ENCODE peak calls at places on chromosomes 1 and 21, in six cellular contexts. T is IMR-90, N is H9, P is mesenchymal stem cell, Z is H1, D is trophoblast cell. Y is an unnamed sample. For H3K4me1, the result is how much of the 10 kb centered on the place peaks cover.

GRCh38 chr1:181099152-181100014 is 10.9 kb downstream of the IER5 start:
- DNase-seq in P (peak), Z (no peak), T (peak), D (peak), N (no peak), Y (no peak)

GRCh38 chr1:174366946-174367345 is 80.8 kb upstream of the GPR52 start:
- DNase-seq in Z (no peak), D (no peak), N (no peak), T (no peak), P (no peak), Y (no peak)

GRCh38 chr1:15625224-15625917 is 8.1 kb downstream of the DDI2 start:
- DNase-seq in Z (no peak), P (no peak), D (no peak), T (no peak), N (no peak), Y (no peak)

GRCh38 chr1:15538750-15539149 is 12.1 kb downstream of the DNAJC16 start:
- DNase-seq in N (no peak), T (no peak), P (no peak), D (no peak), Z (no peak), Y (no peak)

GRCh38 chr1:48661726-48662483 is 114.8 kb downstream of the BEND5 start:
- DNase-seq in N (no peak), T (no peak), P (no peak), Z (no peak), D (no peak), Y (no peak)

GRCh38 chr1:88802950-88803349 is 88.4 kb downstream of the GTF2B start:
- DNase-seq in D (peak), T (peak), N (no peak), Z (no peak), P (peak), Y (no peak)

GRCh38 chr1:210381934-210382333 is 53.2 kb downstream of the HHAT start:
- DNase-seq in D (no peak), P (no peak), T (no peak), Z (no peak), N (no peak), Y (no peak)

GRCh38 chr1:109528296-109528695 is 11.4 kb upstream of the GPR61 start:
- DNase-seq in T (no peak), N (no peak), P (no peak), D (no peak), Z (no peak), Y (no peak)

GRCh38 chr1:156455362-156455761 is 45.2 kb downstream of the MEF2D start:
- DNase-seq in D (no peak), T (no peak), N (no peak), Z (no peak), P (no peak), Y (no peak)

GRCh38 chr1:52179073-52179472 is 37.2 kb downstream of the ZFYVE9 start:
- DNase-seq in T (no peak), N (no peak), Z (no peak), P (no peak), D (peak), Y (no peak)

GRCh38 chr1:89995595-89996397 is 886 bp downstream of the ZNF326 start:
- DNase-seq in D (no peak), N (no peak), T (no peak), P (peak), Z (no peak), Y (no peak)

GRCh38 chr1:245526141-245526540 is 371.4 kb downstream of the KIF26B start:
- DNase-seq in T (no peak), Z (no peak), D (no peak), P (no peak), N (no peak), Y (no peak)

GRCh38 chr1:201691716-201692115 is 137.2 kb upstream of the IPO9 start:
- DNase-seq in D (no peak), P (no peak), N (no peak), T (no peak), Z (no peak), Y (no peak)

GRCh38 chr1:3050603-3051002 is 18.4 kb upstream of the PRDM16 start:
- DNase-seq in T (no peak), N (no peak), D (no peak), P (no peak), Z (no peak), Y (no peak)

GRCh38 chr1:198903203-198903602 is 264.4 kb downstream of the PTPRC start:
- DNase-seq in P (no peak), Z (no peak), D (no peak), T (no peak), N (peak), Y (peak)

GRCh38 chr1:199545780-199546179 is 481.7 kb upstream of the NR5A2 start:
- DNase-seq in N (peak), Z (no peak), D (peak), P (no peak), T (no peak), Y (no peak)

GRCh38 chr1:46996659-46997281 is 26.7 kb upstream of the CYP4X1 start:
- DNase-seq in N (no peak), D (no peak), Z (no peak), P (no peak), T (no peak), Y (no peak)

GRCh38 chr1:61741682-61742619 is at the start of gene PATJ:
- DNase-seq in P (no peak), D (peak), N (peak), Z (peak), T (peak), Y (peak)

GRCh38 chr1:244599937-244600350 is 53.0 kb upstream of the DESI2 start:
- DNase-seq in N (no peak), P (peak), T (peak), Z (no peak), D (peak), Y (no peak)

GRCh38 chr1:16175610-16176553 is 20.0 kb upstream of the EPHA2 start:
- DNase-seq in D (no peak), P (peak), T (peak), Z (no peak), N (no peak), Y (no peak)

GRCh38 chr1:182520746-182521145 is 68.3 kb downstream of the RNASEL start:
- DNase-seq in P (no peak), Z (no peak), T (peak), D (no peak), N (no peak), Y (no peak)

GRCh38 chr1:9145714-9146113 is 16.8 kb upstream of the GPR157 start:
- DNase-seq in P (no peak), Z (no peak), N (no peak), D (no peak), T (no peak), Y (no peak)

GRCh38 chr21:46069166-46069565 is 28.7 kb upstream of the COL6A2 start:
- DNase-seq in T (no peak), P (no peak), Z (no peak), N (no peak), D (no peak), Y (no peak)

GRCh38 chr1:13965770-13966398 is 265.9 kb downstream of the PRDM2 start:
- DNase-seq in P (peak), Z (peak), D (peak), T (peak), N (peak), Y (peak)

GRCh38 chr1:89737985-89738510 is 82.8 kb upstream of the LRRC8D start:
- DNase-seq in T (peak), D (peak), N (no peak), P (peak), Z (no peak), Y (no peak)

GRCh38 chr1:209530990-209531389 is 52.5 kb upstream of the CAMK1G start:
- DNase-seq in T (no peak), Z (no peak), P (no peak), N (no peak), D (no peak), Y (no peak)

GRCh38 chr21:32306021-32306780 is 7.5 kb downstream of the MRAP start:
- DNase-seq in N (peak), D (no peak), T (no peak), P (peak), Z (peak), Y (peak)
- H3K4me1 ChIP-seq in N (under half), D (under half), T (under half), P (under half), Z (under half), Y (under half)

GRCh38 chr1:203794764-203795381 is 550 bp upstream of the ZBED6 start:
- DNase-seq in P (no peak), D (no peak), Z (no peak), N (no peak), T (no peak), Y (no peak)
- H4K91ac ChIP-seq in P (no peak), D (peak), Z (no peak), N (no peak), T (no peak), Y (no peak)

DNA sequence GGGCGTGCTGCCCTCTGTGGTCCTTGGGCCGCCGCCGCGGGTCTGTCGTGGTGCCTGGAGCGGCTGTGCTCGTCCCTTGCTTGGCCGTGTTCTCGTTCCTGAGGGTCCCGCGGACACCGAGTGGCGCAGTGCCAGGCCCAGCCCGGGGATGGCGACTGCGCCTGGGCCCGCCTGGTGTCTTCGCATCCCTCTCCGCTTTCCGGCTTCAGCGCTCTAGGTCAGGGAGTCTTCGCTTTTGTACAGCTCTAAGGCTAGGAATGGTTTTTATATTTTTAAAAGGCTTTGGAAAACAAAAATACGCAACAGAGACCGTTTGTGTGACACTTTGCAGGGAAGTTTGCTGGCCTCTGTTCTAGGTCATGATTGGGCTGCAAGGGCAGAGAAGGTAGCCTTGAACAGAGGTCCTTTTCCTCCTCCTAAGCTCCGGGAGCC is 657 bp downstream of the SOD1 start:
- DNase-seq in Z (no peak), T (no peak), D (no peak), N (no peak), P (peak), Y (no peak)
- H3K4me1 ChIP-seq in Z (under half), T (under half), D (under half), N (under half), P (under half), Y (under half)

GRCh38 chr1:25068829-25069228 is 138.8 kb upstream of the RUNX3 start:
- DNase-seq in T (no peak), P (no peak), N (no peak), Z (no peak), D (no peak), Y (no peak)
- H4K91ac ChIP-seq in T (no peak), P (no peak), N (no peak), Z (no peak), D (no peak), Y (no peak)